ENCODE peak calls at places on chromosomes 13 and 19, in seven cellular contexts. S is HCEC 1CT, H is GM04503, Z is RPMI7951, V is mucosa of gallbladder, C is cardiac fibroblast, G is right cardiac atrium. F is an unnamed sample.

GRCh38 chr19:7427944-7428343 is 60.9 kb downstream of the PEX11G start:
- DNase-seq in S (peak), C (no peak), Z (no peak), H (no peak), G (no peak), V (no peak), F (no peak)

GRCh38 chr13:46100191-46100877 is 4.5 kb downstream of the CPB2 start:
- DNase-seq in C (peak), Z (peak), S (peak), V (no peak), G (no peak), H (no peak), F (peak)

GRCh38 chr19:38731654-38732301 is 12.5 kb downstream of the CAPN12 start:
- DNase-seq in S (no peak), C (no peak), G (peak), H (no peak), Z (no peak), V (peak), F (no peak)

GRCh38 chr13:28001837-28002473 is 13.5 kb upstream of the URAD start:
- DNase-seq in H (no peak), Z (no peak), G (peak), S (no peak), V (no peak), C (no peak), F (peak)

GRCh38 chr19:55563261-55563690 is 17.4 kb downstream of the ZNF579 start:
- DNase-seq in H (no peak), Z (no peak), C (peak), V (peak), G (peak), S (no peak), F (no peak)

GRCh38 chr19:39941615-39942507 is 7.4 kb upstream of the FCGBP start:
- DNase-seq in Z (peak), C (peak), G (no peak), H (no peak), S (no peak), V (no peak), F (peak)

GRCh38 chr13:109156181-109156935 is 526.9 kb downstream of the MYO16 start:
- DNase-seq in V (no peak), C (peak), H (no peak), G (peak), S (peak), Z (peak), F (no peak)

GRCh38 chr13:30466358-30466714 is 600 bp upstream of the HMGB1 start:
- DNase-seq in V (no peak), G (no peak), Z (peak), H (no peak), S (peak), C (no peak), F (peak)

GRCh38 chr19:40663712-40664692 is 26.4 kb downstream of the NUMBL start:
- DNase-seq in Z (peak), H (no peak), S (peak), C (peak), G (no peak), V (no peak), F (no peak)

GRCh38 chr13:29925457-29925856 is 75.0 kb upstream of the UBL3 start:
- DNase-seq in G (peak), Z (peak), V (peak), C (peak), H (peak), S (peak), F (peak)

GRCh38 chr13:66835040-66835628 is 395.0 kb downstream of the PCDH9 start:
- DNase-seq in C (peak), Z (no peak), S (no peak), G (peak), H (no peak), V (peak), F (no peak)

GRCh38 chr19:413756-414420 is 4.9 kb upstream of the C2CD4C start:
- DNase-seq in C (no peak), V (no peak), S (no peak), G (no peak), H (no peak), Z (no peak), F (no peak)

GRCh38 chr13:95115525-95115924 is 185.7 kb downstream of the ABCC4 start:
- DNase-seq in Z (no peak), V (peak), C (no peak), S (no peak), H (no peak), G (no peak), F (no peak)

GRCh38 chr13:30274083-30274482 is 33.3 kb downstream of the KATNAL1 start:
- DNase-seq in C (no peak), Z (no peak), S (no peak), V (no peak), H (no peak), G (no peak), F (no peak)

GRCh38 chr13:57128909-57129308 is 11.8 kb upstream of the PRR20A start:
- DNase-seq in Z (no peak), C (no peak), S (no peak), G (no peak), V (no peak), H (no peak), F (no peak)

GRCh38 chr13:77898097-77898496 is 20.5 kb downstream of the EDNRB start:
- DNase-seq in S (peak), C (peak), H (no peak), V (no peak), Z (peak), G (no peak), F (no peak)